ENCODE peak calls at places on chromosomes 3 and 15, in seven cellular contexts. I is uterus, O is K562, U is prostate gland, D is A549, X is HCT116, W is IMR-90. M is an unnamed sample.

GRCh38 chr3:137938876-137939275 is 71.1 kb upstream of the CLDN18 start:
- DNase-seq in I (no peak), O (no peak), U (no peak), D (no peak), X (no peak), W (no peak), M (no peak)

GRCh38 chr3:41768363-41768762 is 193.5 kb downstream of the ULK4 start:
- DNase-seq in I (no peak), O (no peak), U (no peak), D (no peak), X (no peak), W (no peak), M (no peak)

GRCh38 chr3:38084019-38084968 is 45.3 kb downstream of the DLEC1 start:
- DNase-seq in I (no peak), O (peak; percentile 46), U (no peak), D (peak; percentile 55), X (no peak), W (peak; percentile 19), M (no peak)

GRCh38 chr3:78979083-78979482 is 788.7 kb downstream of the ROBO1 start:
- DNase-seq in I (no peak), O (no peak), U (no peak), D (no peak), X (no peak), W (no peak), M (no peak)

GRCh38 chr3:185537369-185537970 is 14.9 kb downstream of the LIPH start:
- DNase-seq in I (no peak), O (peak; percentile 82), U (peak; percentile 67), D (peak; percentile 82), X (peak; percentile 92), W (peak; percentile 80), M (peak; percentile 87)

GRCh38 chr15:66760968-66761722 is 59.1 kb downstream of the SMAD6 start:
- DNase-seq in I (no peak), O (no peak), U (no peak), D (no peak), X (no peak), W (no peak), M (no peak)

GRCh38 chr3:42228796-42229195 is 37.2 kb downstream of the CCK start:
- DNase-seq in I (no peak), O (peak; percentile 34), U (no peak), D (peak; percentile 10), X (no peak), W (peak; percentile 16), M (no peak)

GRCh38 chr15:77228831-77229230 is 157.9 kb upstream of the TSPAN3 start:
- DNase-seq in I (no peak), O (peak; percentile 53), U (no peak), D (no peak), X (no peak), W (no peak), M (no peak)

GRCh38 chr15:33492434-33493052 is 181.8 kb downstream of the RYR3 start:
- DNase-seq in I (no peak), O (no peak), U (no peak), D (no peak), X (no peak), W (no peak), M (no peak)

GRCh38 chr3:184769771-184770170 is 42.2 kb upstream of the VPS8 start:
- DNase-seq in I (no peak), O (no peak), U (no peak), D (no peak), X (no peak), W (no peak), M (no peak)

GRCh38 chr3:114557791-114558190 is 264.0 kb downstream of the TIGIT start:
- DNase-seq in I (no peak), O (no peak), U (no peak), D (no peak), X (no peak), W (peak; percentile 56), M (no peak)

GRCh38 chr3:36393563-36393962 is 13.3 kb downstream of the STAC start:
- DNase-seq in I (no peak), O (no peak), U (no peak), D (no peak), X (no peak), W (no peak), M (no peak)

GRCh38 chr3:8436667-8437287 is 64.8 kb upstream of the LMCD1 start:
- DNase-seq in I (no peak), O (no peak), U (no peak), D (no peak), X (no peak), W (no peak), M (no peak)

GRCh38 chr3:47781326-47781684 is 388 bp downstream of the SMARCC1 start:
- DNase-seq in I (no peak), O (peak; percentile 83), U (peak; percentile 59), D (peak; percentile 21), X (no peak), W (no peak), M (peak; percentile 95)

GRCh38 chr3:179558742-179559364 is 3.9 kb upstream of the ACTL6A start:
- DNase-seq in I (peak; percentile 50), O (peak; percentile 78), U (peak; percentile 43), D (peak; percentile 36), X (peak; percentile 57), W (peak; percentile 81), M (no peak)

GRCh38 chr15:51382787-51383186 is 41.3 kb downstream of the GLDN start:
- DNase-seq in I (peak; percentile 21), O (peak; percentile 39), U (no peak), D (peak; percentile 55), X (peak; percentile 16), W (peak; percentile 53), M (no peak)

GRCh38 chr15:86644319-86644718 is 564.6 kb downstream of the AGBL1 start:
- DNase-seq in I (no peak), O (no peak), U (no peak), D (no peak), X (no peak), W (no peak), M (no peak)

GRCh38 chr15:99440551-99441426 is 125.0 kb upstream of the MEF2A start:
- DNase-seq in I (peak; percentile 13), O (peak; percentile 17), U (no peak), D (no peak), X (no peak), W (no peak), M (peak; percentile 71)

GRCh38 chr15:88904808-88905327 is 8.3 kb downstream of the MFGE8 start:
- DNase-seq in I (peak; percentile 84), O (peak; percentile 91), U (peak; percentile 74), D (peak; percentile 89), X (no peak), W (peak; percentile 70), M (no peak)

GRCh38 chr15:90685688-90686434 is 31.3 kb upstream of the BLM start:
- DNase-seq in I (no peak), O (peak; percentile 40), U (no peak), D (no peak), X (no peak), W (no peak), M (no peak)
- H3K27ac ChIP-seq in I (no peak overlapping the region), O (peak overlapping the region; percentile 49), U (no peak overlapping the region), D (no peak overlapping the region), X (no peak overlapping the region), W (no peak overlapping the region), M (no peak overlapping the region)

GRCh38 chr3:155739154-155739553 is 5.7 kb downstream of the PLCH1 start:
- DNase-seq in I (no peak), O (peak; percentile 43), U (no peak), D (no peak), X (no peak), W (peak; percentile 11), M (no peak)

GRCh38 chr3:155738580-155739076 is 6.2 kb downstream of the PLCH1 start:
- DNase-seq in I (no peak), O (no peak), U (no peak), D (no peak), X (no peak), W (no peak), M (no peak)

GRCh38 chr3:155741598-155741997 is 3.3 kb downstream of the PLCH1 start:
- DNase-seq in I (no peak), O (no peak), U (no peak), D (no peak), X (no peak), W (no peak), M (no peak)

GRCh38 chr3:155741081-155741480 is 3.8 kb downstream of the PLCH1 start:
- DNase-seq in I (no peak), O (no peak), U (no peak), D (no peak), X (no peak), W (no peak), M (no peak)

DNA sequence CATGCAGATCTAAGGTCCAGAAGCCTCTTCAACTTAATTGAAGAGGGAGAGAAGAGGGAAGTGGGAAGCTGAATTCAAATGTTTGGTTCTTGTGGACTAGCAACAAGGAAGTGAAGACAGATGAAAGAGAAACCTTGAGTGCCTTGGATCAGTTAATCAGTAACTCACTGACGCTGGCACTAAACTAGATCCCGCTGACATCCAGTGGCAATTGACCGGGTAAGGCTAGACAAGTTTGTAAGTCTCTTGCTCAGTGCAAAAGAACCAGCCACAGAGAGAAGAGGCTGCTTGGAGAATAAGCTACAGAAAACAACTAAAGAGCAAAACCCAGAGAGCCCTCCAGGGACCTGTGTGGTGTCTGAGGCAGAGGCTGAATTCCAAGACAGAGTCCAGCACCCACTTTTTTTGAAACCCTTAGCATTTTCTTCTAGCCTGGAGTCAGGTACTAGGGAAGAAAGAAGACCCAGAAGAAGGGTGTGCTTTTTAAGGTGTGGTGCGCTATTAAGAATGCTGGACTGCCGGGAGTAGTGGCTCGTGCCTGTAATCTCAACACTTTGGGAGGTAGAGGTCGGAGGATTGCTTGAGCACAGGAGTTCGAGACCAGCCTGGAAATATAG is 6.9 kb downstream of the PLCH1 start:
- DNase-seq in I (no peak), O (peak; percentile 14), U (peak; percentile 53), D (peak; percentile 91), X (peak; percentile 75), W (no peak), M (peak; percentile 76)
- TF ChIP-seq POLR2A in I (no peak), O (no peak), U (peak; percentile 8), D (no peak), X (no peak), W (no peak), M (no peak)

GRCh38 chr3:188234172-188234571 is 80.2 kb downstream of the LPP start:
- DNase-seq in I (no peak), O (no peak), U (no peak), D (no peak), X (no peak), W (peak; percentile 76), M (no peak)

GRCh38 chr3:188232676-188233075 is 78.7 kb downstream of the LPP start:
- DNase-seq in I (no peak), O (no peak), U (no peak), D (no peak), X (no peak), W (no peak), M (no peak)

GRCh38 chr3:188230962-188231361 is 77.0 kb downstream of the LPP start:
- DNase-seq in I (no peak), O (no peak), U (no peak), D (no peak), X (peak; percentile 16), W (peak; percentile 75), M (no peak)

GRCh38 chr3:188231454-188231853 is 77.5 kb downstream of the LPP start:
- DNase-seq in I (no peak), O (no peak), U (no peak), D (no peak), X (no peak), W (no peak), M (no peak)

GRCh38 chr3:188233320-188233719 is 79.4 kb downstream of the LPP start:
- DNase-seq in I (no peak), O (no peak), U (no peak), D (no peak), X (no peak), W (peak; percentile 78), M (no peak)
- H3K27ac ChIP-seq in I (peak overlapping the region; percentile 35), O (no peak overlapping the region), U (no peak overlapping the region), D (no peak overlapping the region), X (no peak overlapping the region), W (no peak overlapping the region), M (no peak overlapping the region)

GRCh38 chr15:71733122-71733521 is 77.2 kb upstream of the NR2E3 start:
- DNase-seq in I (no peak), O (no peak), U (no peak), D (no peak), X (no peak), W (no peak), M (no peak)
- TF ChIP-seq POLR2A in I (no peak), O (no peak), U (no peak), D (no peak), X (no peak), W (no peak), M (no peak)